ENCODE peak calls at places on chromosomes 12 and 14, in four cellular contexts. C is testis, V is stomach, P is K562. M is an unnamed sample.

GRCh38 chr14:86543531-86543930 is 1013.6 kb downstream of the FLRT2 start:
- DNase-seq in V (no peak), P (no peak), C (no peak), M (no peak)

GRCh38 chr12:114666746-114667668 is 17.0 kb downstream of the TBX3 start:
- DNase-seq in C (no peak), V (no peak), P (no peak), M (no peak)

GRCh38 chr14:54975856-54976255 is 51.0 kb downstream of the WDHD1 start:
- DNase-seq in C (no peak), V (no peak), P (no peak), M (no peak)

GRCh38 chr14:68081489-68081888 is 261.9 kb downstream of the RAD51B start:
- DNase-seq in P (no peak), C (no peak), V (no peak), M (no peak)

GRCh38 chr14:104116544-104117340 is 21.6 kb upstream of the KIF26A start:
- DNase-seq in V (peak), P (no peak), C (no peak), M (peak)

GRCh38 chr14:74324945-74325361 is 22.2 kb upstream of the ABCD4 start:
- DNase-seq in C (no peak), V (no peak), P (peak), M (no peak)

GRCh38 chr12:25682421-25682820 is 129.3 kb upstream of the LMNTD1 start:
- DNase-seq in V (no peak), C (no peak), P (no peak), M (no peak)

GRCh38 chr12:21814327-21814726 is 39.8 kb upstream of the KCNJ8 start:
- DNase-seq in C (no peak), V (no peak), P (no peak), M (no peak)

GRCh38 chr14:36300337-36300736 is 20.1 kb downstream of the MBIP start:
- DNase-seq in P (no peak), V (no peak), C (no peak), M (no peak)

GRCh38 chr12:29317556-29318363 is 63.2 kb downstream of the ERGIC2 start:
- DNase-seq in C (peak), P (peak), V (peak), M (peak)

GRCh38 chr12:124854637-124855184 is 9.0 kb downstream of the SCARB1 start:
- DNase-seq in C (no peak), V (no peak), P (no peak), M (no peak)

GRCh38 chr12:131618303-131618658 is 92.6 kb upstream of the SFSWAP start:
- DNase-seq in P (peak), C (no peak), V (no peak), M (no peak)

GRCh38 chr12:106247731-106248176 is at the start of gene CKAP4:
- DNase-seq in P (peak), V (peak), C (peak), M (peak)

GRCh38 chr12:7935464-7935772 is 569 bp downstream of the SLC2A3 start:
- DNase-seq in V (no peak), P (no peak), C (no peak), M (no peak)

GRCh38 chr14:94623856-94624499 is 11.8 kb downstream of the SERPINA3 start:
- DNase-seq in P (no peak), C (no peak), V (no peak), M (no peak)

GRCh38 chr12:53624453-53624852 is 1.7 kb downstream of the ATF7 start:
- DNase-seq in V (no peak), P (no peak), C (no peak), M (no peak)

GRCh38 chr14:71050227-71050823 is 143.1 kb downstream of the PCNX1 start:
- DNase-seq in C (no peak), P (peak), V (no peak), M (no peak)

GRCh38 chr12:88958153-88958552 is 377.9 kb upstream of the KITLG start:
- DNase-seq in C (no peak), V (no peak), P (no peak), M (no peak)

GRCh38 chr14:21940887-21941855 is 267.6 kb upstream of the OR4E1 start:
- DNase-seq in P (peak), V (no peak), C (peak), M (no peak)

GRCh38 chr12:9779209-9779608 is 18.5 kb upstream of the CD69 start:
- DNase-seq in C (no peak), P (no peak), V (no peak), M (no peak)

GRCh38 chr14:61701946-61702345 is 6.6 kb downstream of the HIF1A start:
- DNase-seq in V (no peak), C (no peak), P (no peak), M (no peak)

GRCh38 chr14:61179776-61180398 is 101.3 kb downstream of the TMEM30B start:
- DNase-seq in P (no peak), C (no peak), V (no peak), M (no peak)

GRCh38 chr12:72261885-72262284 is 10.3 kb upstream of the TRHDE start:
- DNase-seq in C (no peak), V (no peak), P (no peak), M (no peak)

GRCh38 chr14:95465358-95465757 is 51.1 kb downstream of the SYNE3 start:
- DNase-seq in V (no peak), P (no peak), C (no peak), M (no peak)

GRCh38 chr14:95541932-95542554 is 7.2 kb downstream of the GLRX5 start:
- DNase-seq in V (no peak), C (no peak), P (peak), M (no peak)

GRCh38 chr14:87332001-87332400 is 661.0 kb downstream of the GALC start:
- DNase-seq in C (no peak), V (no peak), P (no peak), M (no peak)

GRCh38 chr12:117576053-117576452 is 214.6 kb upstream of the NOS1 start:
- DNase-seq in P (no peak), C (no peak), V (no peak), M (no peak)

GRCh38 chr14:44795725-44796124 is 166.0 kb downstream of the KLHL28 start:
- DNase-seq in V (no peak), C (no peak), P (no peak), M (no peak)

GRCh38 chr14:80988192-80988591 is 32.8 kb downstream of the TSHR start:
- DNase-seq in V (no peak), P (no peak), C (no peak), M (no peak)

GRCh38 chr14:73133795-73134194 is 2.5 kb upstream of the PSEN1 start:
- DNase-seq in V (no peak), P (no peak), C (no peak), M (no peak)

GRCh38 chr14:65604946-65605345 is 192.4 kb downstream of the FUT8 start:
- DNase-seq in V (no peak), P (no peak), C (no peak), M (no peak)

GRCh38 chr12:19410211-19410610 is 29.1 kb upstream of the AEBP2 start:
- DNase-seq in V (no peak), P (no peak), C (no peak), M (no peak)

GRCh38 chr12:53726946-53727309 is 324 bp downstream of the CALCOCO1 start:
- DNase-seq in C (no peak), V (no peak), P (no peak), M (no peak)

GRCh38 chr12:51958542-51958941 is 7.0 kb downstream of the ACVR1B start:
- DNase-seq in V (peak), P (no peak), C (no peak), M (no peak)

GRCh38 chr14:69945347-69945746 is 66.1 kb downstream of the SMOC1 start:
- DNase-seq in P (no peak), V (no peak), C (no peak), M (no peak)

GRCh38 chr12:88650715-88651114 is 70.4 kb upstream of the KITLG start:
- DNase-seq in V (no peak), C (no peak), P (no peak), M (no peak)

GRCh38 chr12:122079038-122079531 is 529 bp downstream of the MLXIP start:
- DNase-seq in C (peak), V (peak), P (no peak), M (peak)

GRCh38 chr12:122081697-122082221 is 3.2 kb downstream of the MLXIP start:
- DNase-seq in P (no peak), C (peak), V (no peak), M (peak)

GRCh38 chr12:122079532-122080081 is 1.1 kb downstream of the MLXIP start:
- DNase-seq in P (no peak), C (no peak), V (no peak), M (peak)

GRCh38 chr12:122081108-122081696 is 2.6 kb downstream of the MLXIP start:
- DNase-seq in V (no peak), P (no peak), C (no peak), M (peak)

GRCh38 chr12:122080149-122081107 is 1.9 kb downstream of the MLXIP start:
- DNase-seq in P (no peak), C (peak), V (peak), M (peak)
- TF ChIP-seq POLR2A in P (no peak), C (no peak), V (no peak), M (no peak)

GRCh38 chr14:59254911-59255545 is 66.6 kb downstream of the DAAM1 start:
- DNase-seq in V (no peak), C (peak), P (no peak), M (peak)
- H3K4me3 ChIP-seq in V (no peak), C (no peak), P (no peak), M (no peak)

GRCh38 chr14:91331761-91332447 is 85.7 kb downstream of the CCDC88C start:
- DNase-seq in V (no peak), C (peak), P (no peak), M (no peak)
- TF ChIP-seq POLR2A in V (no peak), C (no peak), P (no peak), M (no peak)

GRCh38 chr12:2301531-2302461 is 249.0 kb downstream of the CACNA1C start:
- DNase-seq in V (no peak), P (no peak), C (no peak), M (no peak)
- H3K4me3 ChIP-seq in V (no peak), P (no peak), C (no peak), M (no peak)

DNA sequence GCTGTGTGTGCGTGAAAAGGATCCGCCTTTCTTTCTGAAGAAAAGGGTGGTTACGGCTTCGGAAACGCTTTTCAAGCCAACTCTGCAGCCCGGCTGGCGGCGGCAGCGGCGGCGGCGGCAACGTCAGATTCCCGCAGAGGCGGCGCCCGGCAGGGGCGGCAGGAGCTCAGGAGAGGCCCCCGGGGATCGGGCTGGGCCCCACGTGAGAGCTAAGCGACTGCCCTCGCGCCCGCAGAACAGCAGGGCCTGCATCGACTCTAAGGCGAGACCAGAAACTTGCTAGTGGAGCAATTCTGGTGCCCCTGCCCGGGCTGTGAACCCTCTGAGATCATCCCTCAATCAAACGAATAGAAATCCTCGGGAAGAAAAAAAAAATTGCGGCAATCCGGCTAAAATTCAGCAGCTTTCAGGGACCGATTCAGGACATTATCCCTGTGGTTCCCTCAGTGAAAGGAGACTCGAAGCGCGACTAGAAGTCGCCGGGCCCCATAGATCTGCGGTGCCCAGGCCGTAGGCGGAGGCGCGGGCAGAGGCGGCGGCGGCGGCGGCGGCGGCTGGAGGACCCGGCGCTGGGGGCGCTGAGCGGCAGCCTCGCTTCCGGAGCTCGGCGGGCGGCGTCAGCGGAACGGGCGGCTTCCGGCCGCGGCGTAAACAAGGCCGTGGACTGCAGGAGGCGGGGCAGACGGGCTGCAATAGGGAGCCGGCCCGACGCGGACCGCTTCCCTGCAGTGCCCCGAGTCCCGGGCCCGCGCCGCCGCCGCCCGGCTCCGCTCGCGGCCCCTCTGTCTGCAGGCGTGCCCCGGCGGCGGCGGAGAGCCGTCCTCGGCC is at the start of gene KLHDC2:
- DNase-seq in C (peak), V (peak), P (peak), M (peak)
- TF ChIP-seq POLR2A in C (peak), V (no peak), P (peak), M (peak)

GRCh38 chr14:82725188-82725587 is 1191.5 kb upstream of the SEL1L start:
- DNase-seq in V (no peak), C (no peak), P (no peak), M (no peak)

GRCh38 chr14:82720431-82720830 is 1186.8 kb upstream of the SEL1L start:
- DNase-seq in C (no peak), P (no peak), V (no peak), M (no peak)

GRCh38 chr14:82724296-82724695 is 1190.6 kb upstream of the SEL1L start:
- DNase-seq in V (no peak), C (no peak), P (no peak), M (no peak)

GRCh38 chr14:82720931-82721330 is 1187.3 kb upstream of the SEL1L start:
- DNase-seq in P (no peak), C (no peak), V (no peak), M (no peak)
- H3K4me3 ChIP-seq in P (no peak), C (no peak), V (no peak), M (no peak)

GRCh38 chr12:30795660-30796507 is 41.1 kb upstream of the CAPRIN2 start:
- DNase-seq in C (peak), V (peak), P (peak), M (peak)
- TF ChIP-seq POLR2A in C (no peak), V (no peak), P (no peak), M (peak)

GRCh38 chr12:97464241-97465011 is 1.8 kb downstream of the RMST start:
- DNase-seq in P (no peak), V (no peak), C (no peak), M (no peak)

GRCh38 chr12:97465012-97465345 is 2.4 kb downstream of the RMST start:
- DNase-seq in V (no peak), C (no peak), P (no peak), M (no peak)
- H3K4me3 ChIP-seq in V (no peak), C (no peak), P (no peak), M (no peak)

GRCh38 chr12:56079729-56080555 is at the start of gene ERBB3:
- DNase-seq in C (peak), P (peak), V (peak), M (peak)
- TF ChIP-seq POLR2A in C (no peak), P (peak), V (no peak), M (peak)